ENCODE peak calls at places on chromosomes 11 and 22, in five cellular contexts. X is stomach, C is esophagus squamous epithelium, N is PC-9, S is colonic mucosa. R is an unnamed sample. For H3K9me3, the result is how much of the 10 kb centered on the place peaks cover.

GRCh38 chr11:36431429-36432092 is 78.5 kb downstream of the TRAF6 start:
- DNase-seq in X (peak), C (no peak), N (peak), S (no peak), R (no peak)

GRCh38 chr11:105609832-105610781 is at the start of gene GRIA4:
- DNase-seq in X (peak), C (no peak), N (no peak), S (peak), R (no peak)

GRCh38 chr22:29268511-29269229 is 602 bp downstream of the EWSR1 start:
- DNase-seq in X (peak), C (no peak), N (peak), S (no peak), R (peak)

GRCh38 chr11:16791494-16791961 is 53.1 kb downstream of the C11orf58 start:
- DNase-seq in X (no peak), C (no peak), N (peak), S (no peak), R (no peak)

GRCh38 chr11:104279587-104279986 is 115.6 kb upstream of the PDGFD start:
- DNase-seq in X (no peak), C (no peak), N (no peak), S (no peak), R (no peak)

GRCh38 chr11:62555464-62556092 is 9.0 kb upstream of the AHNAK start:
- DNase-seq in X (no peak), C (no peak), N (peak), S (no peak), R (peak)

GRCh38 chr11:36007127-36007824 is 63.4 kb downstream of the LDLRAD3 start:
- DNase-seq in X (no peak), C (no peak), N (no peak), S (no peak), R (no peak)

GRCh38 chr11:134068829-134069425 is at the start of gene JAM3:
- DNase-seq in X (peak), C (peak), N (no peak), S (peak), R (peak)

GRCh38 chr11:103907548-103908455 is 128.6 kb upstream of the DDI1 start:
- DNase-seq in X (no peak), C (no peak), N (no peak), S (no peak), R (no peak)

GRCh38 chr11:130816516-130816915 is 99.8 kb downstream of the SNX19 start:
- DNase-seq in X (no peak), C (no peak), N (no peak), S (no peak), R (no peak)

GRCh38 chr11:68974421-68975194 is 6.2 kb downstream of the MRGPRD start:
- DNase-seq in X (no peak), C (no peak), N (no peak), S (no peak), R (peak)

GRCh38 chr11:78203184-78203583 is 14.5 kb downstream of the USP35 start:
- DNase-seq in X (no peak), C (no peak), N (no peak), S (no peak), R (peak)

GRCh38 chr22:50186789-50187523 is 1.2 kb downstream of the TRABD start:
- DNase-seq in X (peak), C (no peak), N (no peak), S (peak), R (peak)

GRCh38 chr11:12050911-12051667 is 42.7 kb upstream of the DKK3 start:
- DNase-seq in X (peak), C (no peak), N (no peak), S (no peak), R (no peak)

GRCh38 chr22:28025866-28026575 is 107.0 kb upstream of the PITPNB start:
- DNase-seq in X (peak), C (no peak), N (no peak), S (peak), R (no peak)

GRCh38 chr22:43956805-43957463 is 1.7 kb downstream of the SAMM50 start:
- DNase-seq in X (no peak), C (no peak), N (no peak), S (no peak), R (no peak)

GRCh38 chr22:17779286-17780115 is 5.2 kb upstream of the BID start:
- DNase-seq in X (no peak), C (no peak), N (no peak), S (no peak), R (peak)

GRCh38 chr22:22578702-22579424 is 19.8 kb upstream of the PRAME start:
- DNase-seq in X (no peak), C (no peak), N (no peak), S (no peak), R (no peak)

GRCh38 chr11:133082851-133083488 is 449.3 kb downstream of the OPCML start:
- DNase-seq in X (peak), C (no peak), N (no peak), S (peak), R (peak)

GRCh38 chr11:560305-561147 is at the start of the genes LMNTD2 and RASSF7:
- DNase-seq in X (peak), C (peak), N (peak), S (peak), R (peak)
- H3K27ac ChIP-seq in X (peak), C (peak), N (no peak), S (peak), R (peak)

GRCh38 chr22:47965896-47966295 is 1203.4 kb downstream of the TBC1D22A start:
- DNase-seq in X (no peak), C (no peak), N (no peak), S (no peak), R (no peak)
- H3K9me3 ChIP-seq in X (under half), C (under half), N (under half), S (under half), R (under half)

GRCh38 chr11:94544832-94545640 is 1.3 kb downstream of the FUT4 start:
- DNase-seq in X (peak), C (no peak), N (no peak), S (peak), R (no peak)
- H3K27ac ChIP-seq in X (peak), C (peak), N (peak), S (peak), R (no peak)

GRCh38 chr11:58880625-58881024 is 36.1 kb upstream of the GLYATL2 start:
- DNase-seq in X (no peak), C (no peak), N (no peak), S (no peak), R (no peak)
- H3K9me3 ChIP-seq in X (under half), C (under half), N (under half), S (under half), R (under half)

GRCh38 chr22:24059793-24060192 is 48.7 kb downstream of the CABIN1 start:
- DNase-seq in X (no peak), C (no peak), N (no peak), S (no peak), R (no peak)
- H3K27ac ChIP-seq in X (peak), C (peak), N (no peak), S (no peak), R (no peak)

GRCh38 chr22:47582067-47582466 is 819.6 kb downstream of the TBC1D22A start:
- DNase-seq in X (no peak), C (no peak), N (no peak), S (no peak), R (no peak)
- H3K9me3 ChIP-seq in X (under half), C (under half), N (under half), S (under half), R (under half)

DNA sequence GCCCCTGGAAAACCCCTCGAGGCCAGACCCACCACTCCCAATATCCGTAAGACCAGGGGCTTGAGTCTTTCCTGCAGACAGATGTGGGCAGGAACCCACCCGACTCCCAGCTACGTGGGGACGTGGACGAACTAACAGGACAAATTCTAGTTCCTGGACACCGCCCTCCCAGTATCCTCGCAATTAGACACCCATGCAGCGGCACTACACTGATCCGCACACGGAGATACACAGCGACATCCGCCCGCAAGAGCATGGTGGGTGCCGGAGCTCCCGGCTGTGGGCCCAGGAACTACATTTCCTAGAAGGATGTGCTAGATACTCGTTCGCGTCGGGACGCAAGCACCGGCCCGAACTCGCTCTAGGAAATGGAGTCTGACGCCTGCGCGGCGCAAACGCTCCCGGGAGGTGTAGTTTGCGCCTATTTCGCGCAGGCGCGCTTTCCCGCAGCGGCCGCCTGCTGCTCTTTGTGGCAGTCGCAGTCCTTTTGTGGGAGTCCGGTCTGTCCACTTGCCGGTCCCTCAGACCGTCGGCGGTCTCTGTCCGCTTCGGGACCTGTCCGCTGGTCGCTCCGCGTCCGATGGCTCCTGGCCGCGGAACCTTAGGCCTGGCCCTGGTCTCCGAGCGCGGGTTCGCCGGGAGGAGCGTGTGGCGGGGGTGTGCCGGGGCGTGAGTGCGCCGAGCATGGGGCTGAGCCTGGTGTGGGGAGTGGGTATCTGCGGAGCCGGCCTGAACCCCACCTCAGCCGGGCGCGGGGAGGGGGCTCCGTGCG is at the start of gene ZNF74:
- DNase-seq in X (peak), C (peak), N (peak), S (peak), R (peak)
- H3K27ac ChIP-seq in X (peak), C (peak), N (no peak), S (peak), R (peak)

DNA sequence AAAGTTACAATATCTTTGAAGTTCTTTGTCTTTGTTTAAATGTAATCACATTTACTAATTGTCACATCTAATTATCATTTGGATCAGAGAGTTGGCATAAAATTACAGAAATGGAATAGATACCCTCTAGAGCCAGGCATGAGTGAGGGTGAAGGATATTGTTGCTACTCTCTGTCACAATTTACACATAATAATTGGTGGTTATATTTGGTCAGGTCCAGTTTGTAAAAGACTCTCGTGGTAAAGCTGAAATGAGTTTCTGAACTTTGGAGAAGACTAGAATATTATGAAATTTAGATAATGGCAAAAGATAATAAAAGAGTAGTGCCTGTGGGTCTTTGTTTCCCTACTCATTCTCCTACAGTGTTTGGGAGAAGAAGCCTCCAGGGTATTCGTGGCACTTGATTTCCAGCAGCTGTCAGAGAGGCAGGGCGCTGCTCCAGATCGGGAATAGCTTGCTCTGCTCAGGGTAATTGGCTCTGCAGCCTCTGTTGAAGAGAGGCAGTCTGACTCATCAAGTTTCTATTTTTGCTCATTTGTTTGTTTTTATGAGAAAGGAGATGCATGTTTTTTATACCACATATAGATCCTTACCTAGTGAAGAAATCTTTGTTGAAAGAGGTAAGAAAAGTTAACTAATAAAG is 349.9 kb downstream of the CNTN5 start:
- DNase-seq in X (no peak), C (no peak), N (peak), S (no peak), R (no peak)
- H3K9me3 ChIP-seq in X (under half), C (under half), N (under half), S (under half), R (under half)

R was measured in CD4-positive, CD25-positive, alpha-beta regulatory T cell.